ENCODE peak calls at places on chromosomes 11 and 22, in five cellular contexts. One of them, this sample, is unnamed.
A peak's percentile ranks its signal among the peaks of the same experiment; 100 is the strongest.

GRCh38 chr11:118608268-118609214 is 1.1 kb downstream of the PHLDB1 start:
- DNase-seq in tibial artery: peak; percentile 95
- DNase-seq in K562: peak; percentile 76
- DNase-seq in ovary: peak; percentile 89
- DNase-seq in IMR-90: peak; percentile 85
- DNase-seq in this sample: peak; percentile 62

GRCh38 chr22:47051435-47052175 is 289.2 kb downstream of the TBC1D22A start:
- DNase-seq in tibial artery: no peak
- DNase-seq in K562: no peak
- DNase-seq in ovary: no peak
- DNase-seq in IMR-90: no peak
- DNase-seq in this sample: no peak

GRCh38 chr22:38202437-38203089 is 769 bp downstream of the MAFF start:
- DNase-seq in tibial artery: peak; percentile 98
- DNase-seq in K562: peak; percentile 70
- DNase-seq in ovary: peak; percentile 97
- DNase-seq in IMR-90: peak; percentile 92
- DNase-seq in this sample: peak; percentile 87

GRCh38 chr11:81267246-81267645 is 1466.4 kb downstream of the FAM181B start:
- DNase-seq in tibial artery: no peak
- DNase-seq in K562: no peak
- DNase-seq in ovary: no peak
- DNase-seq in IMR-90: no peak
- DNase-seq in this sample: no peak

GRCh38 chr11:110463153-110463552 is 33.4 kb downstream of the FDX1 start:
- DNase-seq in tibial artery: peak; percentile 71
- DNase-seq in K562: no peak
- DNase-seq in ovary: peak; percentile 47
- DNase-seq in IMR-90: peak; percentile 66
- DNase-seq in this sample: no peak

GRCh38 chr11:34214961-34215805 is 109.8 kb downstream of the NAT10 start:
- DNase-seq in tibial artery: no peak
- DNase-seq in K562: no peak
- DNase-seq in ovary: no peak
- DNase-seq in IMR-90: peak; percentile 78
- DNase-seq in this sample: no peak

GRCh38 chr11:123511037-123511870 is 81.2 kb downstream of the GRAMD1B start:
- DNase-seq in tibial artery: peak; percentile 75
- DNase-seq in K562: peak; percentile 93
- DNase-seq in ovary: peak; percentile 91
- DNase-seq in IMR-90: peak; percentile 88
- DNase-seq in this sample: peak; percentile 83

GRCh38 chr11:11218287-11218986 is 134.6 kb downstream of the CSNK2A3 start:
- DNase-seq in tibial artery: no peak
- DNase-seq in K562: no peak
- DNase-seq in ovary: no peak
- DNase-seq in IMR-90: no peak
- DNase-seq in this sample: peak; percentile 52

GRCh38 chr11:15418887-15419286 is 304.2 kb downstream of the INSC start:
- DNase-seq in tibial artery: no peak
- DNase-seq in K562: no peak
- DNase-seq in ovary: no peak
- DNase-seq in IMR-90: no peak
- DNase-seq in this sample: no peak

GRCh38 chr11:63871962-63872832 is 33.3 kb downstream of the MARK2 start:
- DNase-seq in tibial artery: peak; percentile 93
- DNase-seq in K562: peak; percentile 89
- DNase-seq in ovary: peak; percentile 45
- DNase-seq in IMR-90: peak; percentile 93
- DNase-seq in this sample: peak; percentile 85

GRCh38 chr11:117972589-117973445 is 13.4 kb upstream of the IL10RA start:
- DNase-seq in tibial artery: no peak
- DNase-seq in K562: no peak
- DNase-seq in ovary: no peak
- DNase-seq in IMR-90: no peak
- DNase-seq in this sample: no peak

GRCh38 chr11:116692318-116693106 is 80.3 kb downstream of the BUD13 start:
- DNase-seq in tibial artery: peak; percentile 48
- DNase-seq in K562: peak; percentile 3
- DNase-seq in ovary: no peak
- DNase-seq in IMR-90: no peak
- DNase-seq in this sample: no peak

GRCh38 chr11:69671734-69672465 is 3.3 kb downstream of the LTO1 start:
- DNase-seq in tibial artery: no peak
- DNase-seq in K562: no peak
- DNase-seq in ovary: no peak
- DNase-seq in IMR-90: no peak
- DNase-seq in this sample: no peak

GRCh38 chr11:119782021-119782420 is 53.0 kb upstream of the NECTIN1 start:
- DNase-seq in tibial artery: no peak
- DNase-seq in K562: no peak
- DNase-seq in ovary: no peak
- DNase-seq in IMR-90: no peak
- DNase-seq in this sample: no peak

GRCh38 chr22:33600113-33600512 is 320.2 kb downstream of the LARGE1 start:
- DNase-seq in tibial artery: no peak
- DNase-seq in K562: no peak
- DNase-seq in ovary: no peak
- DNase-seq in IMR-90: no peak
- DNase-seq in this sample: no peak

GRCh38 chr11:94840209-94840608 is 72.1 kb downstream of the AMOTL1 start:
- DNase-seq in tibial artery: no peak
- DNase-seq in K562: no peak
- DNase-seq in ovary: no peak
- DNase-seq in IMR-90: peak; percentile 11
- DNase-seq in this sample: no peak

GRCh38 chr11:69343401-69344321 is 49.7 kb downstream of the MYEOV start:
- DNase-seq in tibial artery: peak; percentile 59
- DNase-seq in K562: no peak
- DNase-seq in ovary: no peak
- DNase-seq in IMR-90: no peak
- DNase-seq in this sample: no peak

GRCh38 chr11:74849525-74850391 is 99.1 kb downstream of the XRRA1 start:
- DNase-seq in tibial artery: no peak
- DNase-seq in K562: no peak
- DNase-seq in ovary: no peak
- DNase-seq in IMR-90: peak; percentile 84
- DNase-seq in this sample: no peak

GRCh38 chr11:3803726-3804510 is 4.4 kb upstream of the PGAP2 start:
- DNase-seq in tibial artery: peak; percentile 4
- DNase-seq in K562: no peak
- DNase-seq in ovary: no peak
- DNase-seq in IMR-90: peak; percentile 75
- DNase-seq in this sample: no peak

GRCh38 chr11:70627219-70627618 is 228.9 kb downstream of the CTTN start:
- DNase-seq in tibial artery: no peak
- DNase-seq in K562: no peak
- DNase-seq in ovary: no peak
- DNase-seq in IMR-90: no peak
- DNase-seq in this sample: peak; percentile 82

DNA sequence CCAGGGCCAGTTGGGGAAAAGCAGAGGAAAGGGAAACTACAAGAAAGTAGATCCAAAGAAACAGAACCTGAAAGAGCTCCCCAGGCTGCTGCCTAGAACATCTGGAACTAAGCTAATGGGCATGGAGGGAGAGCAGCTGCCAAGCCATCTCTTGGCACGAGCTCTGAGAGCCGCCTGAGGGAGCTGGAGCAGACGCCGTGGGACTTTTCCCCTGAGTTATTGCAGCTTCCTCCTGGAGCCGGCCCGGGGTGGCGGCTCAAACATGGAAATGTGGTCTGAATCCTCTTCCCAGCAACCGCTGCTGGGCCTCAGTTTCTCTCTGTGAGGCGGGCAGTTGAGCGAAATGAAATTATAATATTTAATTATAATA is 41.8 kb downstream of the LIF start:
- DNase-seq in tibial artery: peak; percentile 75
- DNase-seq in K562: no peak
- DNase-seq in ovary: peak; percentile 64
- DNase-seq in IMR-90: peak; percentile 84
- DNase-seq in this sample: peak; percentile 49
- H3K4me1 ChIP-seq in tibial artery: no peaks in the 10 kb centered on the region
- H3K4me1 ChIP-seq in K562: peaks cover 21% of the 10 kb centered on the region
- H3K4me1 ChIP-seq in ovary: peaks cover 27% of the 10 kb centered on the region
- H3K4me1 ChIP-seq in IMR-90: peaks cover 52% of the 10 kb centered on the region
- H3K4me1 ChIP-seq in this sample: peaks cover 2% of the 10 kb centered on the region

GRCh38 chr11:122102426-122102825 is 13.6 kb downstream of the BLID start:
- DNase-seq in tibial artery: no peak
- DNase-seq in K562: no peak
- DNase-seq in ovary: no peak
- DNase-seq in IMR-90: peak; percentile 54
- DNase-seq in this sample: no peak
- H3K4me3 ChIP-seq in tibial artery: peak overlapping the region; percentile 68
- H3K4me3 ChIP-seq in K562: no peak overlapping the region
- H3K4me3 ChIP-seq in ovary: no peak overlapping the region
- H3K4me3 ChIP-seq in IMR-90: peak overlapping the region; percentile 91
- H3K4me3 ChIP-seq in this sample: no peak overlapping the region

DNA sequence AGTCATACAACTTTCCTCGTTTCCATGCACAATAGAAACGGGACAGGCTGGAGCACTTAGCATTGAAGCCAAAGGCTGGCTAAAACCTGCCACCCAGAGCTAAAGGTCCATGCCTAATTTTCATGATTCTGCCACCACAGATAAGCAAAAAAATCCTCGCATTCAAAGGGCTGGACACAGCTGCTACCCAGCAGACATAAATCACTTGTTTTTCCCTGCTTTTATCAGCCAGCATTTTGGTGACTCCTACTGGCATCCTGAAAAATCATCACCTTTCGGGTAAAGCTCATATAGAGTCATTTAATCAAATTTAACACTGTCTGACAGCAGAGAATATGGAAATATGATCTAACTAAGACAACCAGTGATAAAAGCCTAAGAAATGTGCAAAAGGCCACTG is 37.9 kb downstream of the ALG9 start:
- DNase-seq in tibial artery: no peak
- DNase-seq in K562: no peak
- DNase-seq in ovary: no peak
- DNase-seq in IMR-90: no peak
- DNase-seq in this sample: no peak
- TF ChIP-seq CTCF in tibial artery: no peak
- TF ChIP-seq CTCF in K562: peak; percentile 37
- TF ChIP-seq CTCF in ovary: no peak
- TF ChIP-seq CTCF in IMR-90: no peak
- TF ChIP-seq CTCF in this sample: no peak

GRCh38 chr22:30968015-30968923 is at the start of gene MORC2:
- DNase-seq in tibial artery: no peak
- DNase-seq in K562: peak; percentile 59
- DNase-seq in ovary: no peak
- DNase-seq in IMR-90: peak; percentile 15
- DNase-seq in this sample: peak; percentile 82
- H3K4me1 ChIP-seq in tibial artery: no peaks in the 10 kb centered on the region
- H3K4me1 ChIP-seq in K562: peaks cover 10% of the 10 kb centered on the region
- H3K4me1 ChIP-seq in ovary: peaks cover 3% of the 10 kb centered on the region
- H3K4me1 ChIP-seq in IMR-90: peaks cover 10% of the 10 kb centered on the region
- H3K4me1 ChIP-seq in this sample: peaks cover 7% of the 10 kb centered on the region

GRCh38 chr11:32323814-32324130 is 111.6 kb downstream of the WT1 start:
- DNase-seq in tibial artery: no peak
- DNase-seq in K562: no peak
- DNase-seq in ovary: no peak
- DNase-seq in IMR-90: no peak
- DNase-seq in this sample: no peak
- H3K4me3 ChIP-seq in tibial artery: no peak overlapping the region
- H3K4me3 ChIP-seq in K562: no peak overlapping the region
- H3K4me3 ChIP-seq in ovary: no peak overlapping the region
- H3K4me3 ChIP-seq in IMR-90: no peak overlapping the region
- H3K4me3 ChIP-seq in this sample: no peak overlapping the region

GRCh38 chr22:22061085-22062077 is 78.8 kb upstream of the TOP3B start:
- DNase-seq in tibial artery: no peak
- DNase-seq in K562: no peak
- DNase-seq in ovary: no peak
- DNase-seq in IMR-90: peak; percentile 43
- DNase-seq in this sample: no peak
- TF ChIP-seq CTCF in tibial artery: peak; percentile 38
- TF ChIP-seq CTCF in K562: peak; percentile 87
- TF ChIP-seq CTCF in ovary: peak; percentile 70
- TF ChIP-seq CTCF in IMR-90: peak; percentile 38
- TF ChIP-seq CTCF in this sample: no peak

GRCh38 chr11:12237381-12237784 is 127.0 kb downstream of the MICAL2 start:
- DNase-seq in tibial artery: no peak
- DNase-seq in K562: no peak
- DNase-seq in ovary: no peak
- DNase-seq in IMR-90: no peak
- DNase-seq in this sample: no peak
- H3K4me1 ChIP-seq in tibial artery: peaks cover 6% of the 10 kb centered on the region
- H3K4me1 ChIP-seq in K562: peaks cover 5% of the 10 kb centered on the region
- H3K4me1 ChIP-seq in ovary: peaks cover 7% of the 10 kb centered on the region
- H3K4me1 ChIP-seq in IMR-90: peaks cover 7% of the 10 kb centered on the region
- H3K4me1 ChIP-seq in this sample: peaks cover 17% of the 10 kb centered on the region

DNA sequence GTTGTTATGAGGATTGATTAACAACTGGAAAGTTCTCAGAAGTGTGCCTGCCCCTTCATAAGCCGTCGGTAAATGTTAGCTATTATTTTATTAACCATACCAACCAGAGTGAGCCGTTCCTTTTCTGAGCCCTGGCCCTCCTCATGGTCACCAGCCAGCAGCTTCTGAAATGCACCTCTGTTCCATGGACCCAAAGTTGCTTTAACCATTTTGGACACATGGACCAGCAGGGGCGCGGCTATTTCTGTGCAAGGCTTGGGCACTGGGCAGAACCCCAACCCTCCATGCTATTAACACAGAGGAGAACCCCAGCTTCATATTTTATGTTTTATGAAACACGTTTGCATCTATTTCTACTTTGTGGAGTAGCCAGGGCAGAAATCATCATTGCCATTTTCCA is 18.6 kb upstream of the SCGB1A1 start:
- DNase-seq in tibial artery: no peak
- DNase-seq in K562: no peak
- DNase-seq in ovary: no peak
- DNase-seq in IMR-90: no peak
- DNase-seq in this sample: no peak
- H3K4me3 ChIP-seq in tibial artery: no peak overlapping the region
- H3K4me3 ChIP-seq in K562: no peak overlapping the region
- H3K4me3 ChIP-seq in ovary: no peak overlapping the region
- H3K4me3 ChIP-seq in IMR-90: no peak overlapping the region
- H3K4me3 ChIP-seq in this sample: no peak overlapping the region

GRCh38 chr11:103295704-103296103 is 186.5 kb downstream of the DYNC2H1 start:
- DNase-seq in tibial artery: no peak
- DNase-seq in K562: no peak
- DNase-seq in ovary: no peak
- DNase-seq in IMR-90: no peak
- DNase-seq in this sample: no peak
- TF ChIP-seq CTCF in tibial artery: no peak
- TF ChIP-seq CTCF in K562: no peak
- TF ChIP-seq CTCF in ovary: no peak
- TF ChIP-seq CTCF in IMR-90: no peak
- TF ChIP-seq CTCF in this sample: no peak

This sample was measured in mucosa of descending colon.